ENCODE peak calls at places on chromosomes 16 and 17, in five cellular contexts. C is DND-41; J is CD8-positive, alpha-beta T cell; X is lower lobe of right lung; N is choroid plexus epithelial cell. W is an unnamed sample.
A peak's percentile ranks its signal among the peaks of the same experiment; 100 is the strongest.

GRCh38 chr17:332023-332422 is 20.6 kb downstream of the RPH3AL start:
- DNase-seq in C (no peak), N (no peak), J (no peak), X (no peak), W (no peak)

GRCh38 chr17:27049104-27049784 is 244.7 kb upstream of the WSB1 start:
- DNase-seq in N (no peak), J (no peak), C (no peak), X (no peak), W (peak; percentile 5)

GRCh38 chr16:57591870-57592485 is 36.5 kb upstream of the ADGRG1 start:
- DNase-seq in C (no peak), N (no peak), J (no peak), X (no peak), W (no peak)

GRCh38 chr16:46996391-46996790 is 22.9 kb upstream of the DNAJA2 start:
- DNase-seq in J (no peak), X (no peak), N (peak; percentile 63), C (no peak), W (peak; percentile 16)

GRCh38 chr16:30797670-30798309 is 10.8 kb upstream of the ZNF629 start:
- DNase-seq in J (no peak), C (no peak), N (peak; percentile 21), X (no peak), W (no peak)

GRCh38 chr16:3992297-3993051 is 112.0 kb upstream of the CREBBP start:
- DNase-seq in X (peak; percentile 32), C (no peak), N (no peak), J (no peak), W (no peak)

GRCh38 chr17:4536742-4537411 is 18.3 kb downstream of the MYBBP1A start:
- DNase-seq in C (no peak), X (no peak), N (no peak), J (no peak), W (peak; percentile 75)

GRCh38 chr16:6363891-6364607 is 968.6 kb upstream of the RBFOX1 start:
- DNase-seq in N (no peak), J (no peak), X (no peak), C (no peak), W (no peak)

GRCh38 chr16:47728229-47728628 is 267.1 kb downstream of the PHKB start:
- DNase-seq in X (no peak), J (no peak), N (no peak), C (no peak), W (no peak)

GRCh38 chr16:56202036-56202435 is 10.7 kb downstream of the GNAO1 start:
- DNase-seq in J (no peak), C (peak; percentile 77), N (no peak), X (no peak), W (no peak)

GRCh38 chr16:65572156-65572555 is 450.3 kb upstream of the CDH11 start:
- DNase-seq in J (no peak), N (peak; percentile 87), C (no peak), X (no peak), W (peak; percentile 88)

GRCh38 chr16:88066234-88066633 is 115.0 kb downstream of the BANP start:
- DNase-seq in N (no peak), J (no peak), X (no peak), C (no peak), W (no peak)

GRCh38 chr17:77107506-77108433 is 33.0 kb upstream of the SEC14L1 start:
- DNase-seq in J (peak; percentile 36), X (no peak), C (no peak), N (peak; percentile 45), W (peak; percentile 36)

GRCh38 chr16:66541388-66542360 is 8.2 kb downstream of the TK2 start:
- DNase-seq in X (no peak), C (no peak), J (no peak), N (no peak), W (no peak)

GRCh38 chr17:66465701-66466100 is 163.3 kb downstream of the PRKCA start:
- DNase-seq in J (no peak), C (no peak), N (no peak), X (no peak), W (no peak)

GRCh38 chr16:19589771-19590302 is 34.3 kb downstream of the VPS35L start:
- DNase-seq in X (no peak), C (no peak), J (no peak), N (peak; percentile 81), W (peak; percentile 94)

DNA sequence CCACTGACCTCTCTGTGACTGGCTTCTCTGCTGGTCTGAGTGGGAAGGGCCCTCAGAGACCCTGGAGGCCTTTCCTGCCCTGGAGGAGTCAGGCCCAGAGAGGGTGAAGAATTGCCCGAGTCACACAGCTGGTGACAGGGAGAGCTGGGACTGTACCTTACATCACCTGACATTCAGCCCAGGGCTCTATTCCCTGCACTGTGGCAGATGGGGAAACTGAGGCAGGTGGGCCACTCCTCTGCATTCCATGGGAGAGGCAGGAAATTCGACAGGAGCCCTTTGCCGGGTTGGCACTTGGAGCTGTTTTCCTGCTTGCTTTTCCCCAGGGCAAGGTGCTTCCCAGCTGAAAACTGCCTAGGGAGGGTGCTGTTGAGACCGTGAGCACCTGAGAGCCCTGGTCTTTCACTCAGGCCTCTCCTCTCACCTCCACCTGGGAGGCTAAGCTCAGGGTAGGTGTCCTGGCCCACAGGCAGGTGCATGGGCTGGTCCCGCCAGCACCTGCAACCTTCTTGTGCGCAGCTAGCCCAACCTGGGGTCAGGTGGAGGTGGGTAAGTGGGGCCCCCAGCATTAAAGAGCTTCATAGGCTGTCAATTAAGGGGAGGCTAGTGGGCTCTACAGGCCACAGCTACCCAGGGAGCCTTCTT is 8.5 kb downstream of the ADCY7 start:
- DNase-seq in N (no peak), J (no peak), X (no peak), C (no peak), W (no peak)
- H3K4me3 ChIP-seq in N (no peak overlapping the region), J (peak overlapping the region; percentile 66), X (peak overlapping the region; percentile 50), C (no peak overlapping the region), W (no peak overlapping the region)

GRCh38 chr17:6913608-6914443 is 82.0 kb upstream of the ALOX12 start:
- DNase-seq in N (peak; percentile 75), C (peak; percentile 77), X (peak; percentile 70), J (peak; percentile 66), W (peak; percentile 67)
- H3K4me3 ChIP-seq in N (no peak overlapping the region), C (peak overlapping the region; percentile 37), X (peak overlapping the region; percentile 47), J (peak overlapping the region; percentile 70), W (no peak overlapping the region)

GRCh38 chr16:12320298-12320706 is 343.8 kb downstream of the SNX29 start:
- DNase-seq in C (no peak), N (peak; percentile 68), J (no peak), X (no peak), W (no peak)

GRCh38 chr16:12321363-12321762 is 344.8 kb downstream of the SNX29 start:
- DNase-seq in J (no peak), C (peak; percentile 14), N (no peak), X (no peak), W (no peak)

GRCh38 chr16:12324152-12324551 is 347.6 kb downstream of the SNX29 start:
- DNase-seq in C (no peak), X (no peak), J (no peak), N (no peak), W (no peak)

GRCh38 chr16:12319464-12320030 is 343.0 kb downstream of the SNX29 start:
- DNase-seq in J (no peak), N (no peak), C (no peak), X (no peak), W (no peak)

GRCh38 chr16:12323007-12323699 is 346.6 kb downstream of the SNX29 start:
- DNase-seq in X (no peak), J (no peak), N (no peak), C (peak; percentile 69), W (no peak)
- H3K4me3 ChIP-seq in X (no peak overlapping the region), J (no peak overlapping the region), N (no peak overlapping the region), C (no peak overlapping the region), W (no peak overlapping the region)

DNA sequence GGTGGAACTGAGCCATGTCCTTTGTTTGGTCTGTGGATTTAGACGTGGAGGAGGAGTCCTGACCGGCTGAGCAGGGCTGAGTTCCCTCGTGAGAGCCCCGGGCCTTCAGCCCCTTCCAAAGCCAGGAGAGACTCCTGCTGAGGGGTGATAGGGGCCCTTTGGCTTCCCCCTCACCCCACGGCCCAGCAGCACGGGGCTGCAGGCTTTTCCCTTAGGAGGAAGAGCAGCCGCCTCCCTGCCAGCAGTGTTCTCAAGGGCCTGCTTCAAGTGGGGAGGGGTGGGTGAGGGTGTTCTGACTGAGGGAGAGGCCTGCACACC is 1.5 kb upstream of the CYB561 start:
- DNase-seq in J (no peak), C (no peak), N (no peak), X (no peak), W (no peak)
- H3K4me3 ChIP-seq in J (no peak overlapping the region), C (no peak overlapping the region), N (no peak overlapping the region), X (peak overlapping the region; percentile 67), W (no peak overlapping the region)

DNA sequence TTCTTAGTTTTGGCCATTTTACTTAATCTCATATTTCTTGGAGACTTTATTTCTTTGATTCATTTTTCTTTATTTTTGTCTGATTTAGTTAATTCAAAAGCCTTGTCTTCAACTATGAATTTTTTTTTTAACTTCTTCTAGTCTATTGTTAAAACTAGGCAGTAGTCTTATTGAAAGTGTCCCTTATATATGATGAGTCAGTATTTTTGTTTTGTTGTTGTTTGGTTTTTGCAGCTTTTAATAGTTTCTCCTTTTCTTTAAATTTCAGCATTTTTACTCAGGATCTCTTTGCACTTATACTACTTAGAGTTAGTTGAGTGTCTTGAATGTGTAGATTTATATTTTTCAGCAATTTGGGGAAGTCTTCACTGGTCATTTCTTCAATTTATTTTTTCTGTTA is 758.5 kb upstream of the CDH8 start:
- DNase-seq in C (no peak), N (no peak), X (no peak), J (no peak), W (no peak)
- H3K4me3 ChIP-seq in C (no peak overlapping the region), N (no peak overlapping the region), X (no peak overlapping the region), J (no peak overlapping the region), W (no peak overlapping the region)

GRCh38 chr17:35213412-35213925 is 19.3 kb upstream of the SLC35G3 start:
- DNase-seq in J (no peak), N (no peak), C (no peak), X (no peak), W (no peak)
- H3K4me3 ChIP-seq in J (peak overlapping the region; percentile 17), N (no peak overlapping the region), C (peak overlapping the region; percentile 11), X (no peak overlapping the region), W (no peak overlapping the region)

GRCh38 chr16:35196313-35196712 is 1736.9 kb downstream of the TP53TG3F start:
- DNase-seq in X (no peak), N (no peak), C (no peak), J (no peak), W (no peak)
- H3K4me3 ChIP-seq in X (no peak overlapping the region), N (no peak overlapping the region), C (no peak overlapping the region), J (no peak overlapping the region), W (no peak overlapping the region)